ENCODE peak calls at places on chromosomes 2 and 18, in nine cellular contexts. Z is adrenal gland; Y is activated T-helper 1 cell treated with anti-CD3 and anti-CD28 coated beads, Interleukin-2, amount 50 U/mL, for 16 hours; X is activated CD8-positive, alpha-beta memory T cell treated with anti-CD3 and anti-CD28 coated beads for 48 hours; T is stimulated activated CD4-positive, alpha-beta T cell treated with anti-CD3 and anti-CD28 coated beads, Interleukin-4, amount 100 ng/mL, for 4 hours; H is activated CD4-positive, alpha-beta T cell treated with anti-CD3 and anti-CD28 coated beads for 36 hours; I is AG09319; N is osteocyte; P is ovary. Q is an unnamed sample.

GRCh38 chr2:27306657-27307544 is 1.3 kb downstream of the UCN start:
- DNase-seq in Z (no peak), Y (no peak), X (peak), T (peak), H (peak), I (no peak), N (no peak), P (no peak), Q (peak)

GRCh38 chr2:31664949-31665724 is 84.4 kb upstream of the SRD5A2 start:
- DNase-seq in Z (no peak), Y (no peak), X (no peak), T (no peak), H (no peak), I (no peak), N (no peak), P (no peak), Q (no peak)

GRCh38 chr2:36549063-36549662 is 48.8 kb downstream of the FEZ2 start:
- DNase-seq in Z (no peak), Y (no peak), X (no peak), T (no peak), H (no peak), I (no peak), N (no peak), P (no peak), Q (no peak)

GRCh38 chr2:15069149-15069548 is 436.6 kb downstream of the LRATD1 start:
- DNase-seq in Z (no peak), Y (no peak), X (no peak), T (no peak), H (no peak), I (no peak), N (no peak), P (no peak), Q (no peak)

GRCh38 chr18:33181016-33181415 is 259.5 kb downstream of the CCDC178 start:
- DNase-seq in Z (no peak), Y (no peak), X (no peak), T (no peak), H (no peak), I (no peak), N (no peak), P (no peak), Q (no peak)

GRCh38 chr18:77092104-77093066 is 40.2 kb downstream of the MBP start:
- DNase-seq in Z (no peak), Y (no peak), X (no peak), T (no peak), H (no peak), I (no peak), N (no peak), P (no peak), Q (no peak)

GRCh38 chr18:28036481-28036880 is 140.4 kb downstream of the CDH2 start:
- DNase-seq in Z (no peak), Y (no peak), X (no peak), T (no peak), H (no peak), I (no peak), N (no peak), P (no peak), Q (no peak)

GRCh38 chr2:120992791-120993555 is 257.3 kb downstream of the GLI2 start:
- DNase-seq in Z (no peak), Y (no peak), X (no peak), T (no peak), H (no peak), I (no peak), N (peak), P (no peak), Q (no peak)

GRCh38 chr2:16121986-16122390 is 181.6 kb downstream of the MYCN start:
- DNase-seq in Z (no peak), Y (no peak), X (no peak), T (no peak), H (no peak), I (no peak), N (peak), P (no peak), Q (peak)

Q was measured in H1.